ENCODE peak calls at places on chromosomes 4 and X, in seven cellular contexts. I is substantia nigra, R is PC-3, C is MM.1S, X is aorta, K is IMR-90, M is lung. L is an unnamed sample.

GRCh38 chr4:11497972-11498371 is 69.3 kb upstream of the HS3ST1 start:
- DNase-seq in C (no peak), M (no peak), R (peak; percentile 85), I (no peak), X (no peak), K (no peak), L (no peak)

GRCh38 chrX:85288992-85289723 is 45.4 kb downstream of the ZNF711 start:
- DNase-seq in K (no peak), X (no peak), C (peak; percentile 10), M (no peak), R (no peak), I (no peak), L (no peak)

GRCh38 chr4:82136161-82136801 is 237.5 kb downstream of the HNRNPD start:
- DNase-seq in R (no peak), C (peak; percentile 48), K (no peak), I (no peak), X (no peak), M (no peak), L (no peak)

GRCh38 chr4:118373614-118374255 is 20.9 kb upstream of the PRSS12 start:
- DNase-seq in K (peak; percentile 86), M (no peak), I (no peak), X (no peak), C (peak; percentile 78), R (no peak), L (peak; percentile 75)

GRCh38 chr4:73589261-73589847 is 30.9 kb downstream of the RASSF6 start:
- DNase-seq in R (peak; percentile 52), I (no peak), K (peak; percentile 85), M (no peak), C (peak; percentile 48), X (no peak), L (peak; percentile 59)

GRCh38 chr4:99317354-99317753 is 3.8 kb downstream of the ADH1B start:
- DNase-seq in K (no peak), M (no peak), R (no peak), C (no peak), X (no peak), I (no peak), L (no peak)

GRCh38 chrX:107684956-107685385 is 56.7 kb downstream of the PRPS1 start:
- DNase-seq in K (no peak), M (peak; percentile 94), R (no peak), I (peak; percentile 19), X (peak; percentile 80), C (peak; percentile 30), L (peak; percentile 67)

GRCh38 chrX:87697409-87697808 is 179.8 kb downstream of the KLHL4 start:
- DNase-seq in R (peak; percentile 8), M (no peak), X (no peak), I (no peak), K (no peak), C (no peak), L (no peak)

DNA sequence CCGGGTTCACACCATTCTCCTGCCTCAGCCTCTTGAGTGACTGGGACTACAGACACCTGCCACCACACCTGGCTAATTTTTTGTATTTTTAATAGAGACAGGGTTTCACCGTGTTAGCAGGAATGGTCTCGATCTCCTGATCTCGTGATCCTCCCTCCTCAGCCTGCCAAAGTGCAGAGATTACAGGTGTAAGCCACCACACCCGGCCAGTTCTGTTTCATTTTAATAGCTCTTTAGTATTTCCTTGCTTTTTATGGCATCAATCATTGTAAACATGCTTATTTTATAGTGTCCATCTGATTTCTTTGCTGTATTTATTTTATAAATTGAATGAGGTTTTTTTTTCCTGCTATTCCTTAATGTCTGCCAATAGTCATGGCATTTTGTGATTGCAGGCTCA is 7.6 kb upstream of the AP1AR start:
- DNase-seq in I (no peak), X (no peak), K (no peak), M (no peak), C (no peak), R (no peak), L (no peak)
- H3K27ac ChIP-seq in I (no peak overlapping the region), X (no peak overlapping the region), K (no peak overlapping the region), M (no peak overlapping the region), C (no peak overlapping the region), R (no peak overlapping the region), L (no peak overlapping the region)

GRCh38 chr4:183988874-183989273 is 83.8 kb downstream of the STOX2 start:
- DNase-seq in K (no peak), X (no peak), M (no peak), I (no peak), C (no peak), R (no peak), L (no peak)
- H3K27ac ChIP-seq in K (peak overlapping the region; percentile 92), X (peak overlapping the region; percentile 43), M (peak overlapping the region; percentile 79), I (peak overlapping the region; percentile 85), C (no peak overlapping the region), R (peak overlapping the region; percentile 72), L (no peak overlapping the region)

GRCh38 chr4:113683143-113683542 is 78.4 kb downstream of the CAMK2D start:
- DNase-seq in X (no peak), C (peak; percentile 89), K (no peak), R (no peak), M (no peak), I (no peak), L (no peak)

GRCh38 chr4:113689394-113689793 is 72.1 kb downstream of the CAMK2D start:
- DNase-seq in M (no peak), X (no peak), R (no peak), I (no peak), K (no peak), C (no peak), L (no peak)

GRCh38 chr4:113682730-113683129 is 78.8 kb downstream of the CAMK2D start:
- DNase-seq in X (no peak), R (peak; percentile 70), M (no peak), C (no peak), K (peak; percentile 90), I (no peak), L (no peak)

GRCh38 chr4:113686950-113687718 is 74.4 kb downstream of the CAMK2D start:
- DNase-seq in R (no peak), K (peak; percentile 55), C (no peak), M (no peak), X (no peak), I (no peak), L (no peak)

GRCh38 chr4:113684534-113685091 is 76.9 kb downstream of the CAMK2D start:
- DNase-seq in M (no peak), C (peak; percentile 46), I (peak; percentile 22), X (peak; percentile 57), K (peak; percentile 84), R (peak; percentile 32), L (peak; percentile 86)
- H3K27ac ChIP-seq in M (peak overlapping the region; percentile 29), C (peak overlapping the region; percentile 57), I (peak overlapping the region; percentile 3), X (peak overlapping the region; percentile 69), K (peak overlapping the region; percentile 9), R (no peak overlapping the region), L (peak overlapping the region; percentile 21)

GRCh38 chrX:130100180-130100579 is 10.1 kb downstream of the ELF4 start:
- DNase-seq in K (no peak), C (no peak), I (no peak), X (peak; percentile 76), M (no peak), R (no peak), L (no peak)

GRCh38 chrX:130094712-130095111 is 15.6 kb downstream of the ELF4 start:
- DNase-seq in M (no peak), C (no peak), I (no peak), K (no peak), X (no peak), R (no peak), L (no peak)

GRCh38 chrX:130098202-130098552 is 12.1 kb downstream of the ELF4 start:
- DNase-seq in K (no peak), I (no peak), R (no peak), C (no peak), M (no peak), X (no peak), L (no peak)

GRCh38 chrX:130095249-130095648 is 15.0 kb downstream of the ELF4 start:
- DNase-seq in C (no peak), X (no peak), R (no peak), I (no peak), M (no peak), K (no peak), L (no peak)

DNA sequence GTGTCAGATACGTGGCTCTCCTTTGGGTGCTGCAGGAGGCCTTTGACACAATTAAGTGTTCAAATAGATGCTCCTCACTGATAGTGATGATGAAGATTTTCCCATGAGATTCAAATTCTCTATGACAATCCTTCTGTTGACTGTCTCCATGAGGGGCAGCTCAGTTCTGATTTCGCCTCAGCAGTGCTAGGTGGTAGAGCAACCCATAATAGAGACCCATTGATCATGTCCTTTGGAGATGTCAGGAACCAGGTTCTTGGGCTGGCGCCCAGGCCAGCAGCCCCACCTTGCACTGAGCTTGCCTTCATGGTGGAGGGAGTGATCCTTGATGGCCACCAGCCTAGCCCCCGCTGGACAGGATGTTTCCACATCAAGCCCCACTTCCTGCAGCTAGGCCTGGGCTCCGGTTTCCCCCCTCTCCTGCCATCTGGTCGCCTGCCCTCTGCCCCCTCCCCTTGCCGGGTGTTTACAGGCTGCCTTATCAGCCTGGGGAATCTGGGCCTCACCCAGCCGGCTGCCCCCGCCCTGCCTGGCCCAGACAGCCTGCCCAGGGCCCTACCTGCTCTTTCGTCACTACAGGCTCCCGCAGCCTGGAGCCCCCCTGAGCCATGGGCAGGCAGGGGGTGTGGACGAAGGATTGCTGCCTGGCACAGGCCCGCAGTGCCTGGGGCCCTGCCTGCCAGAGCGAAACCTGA is 12.6 kb downstream of the ELF4 start:
- DNase-seq in C (no peak), K (no peak), M (no peak), R (no peak), X (no peak), I (no peak), L (no peak)
- H3K27ac ChIP-seq in C (no peak overlapping the region), K (no peak overlapping the region), M (no peak overlapping the region), R (no peak overlapping the region), X (no peak overlapping the region), I (no peak overlapping the region), L (no peak overlapping the region)